ENCODE peak calls at places on chromosomes 12 and 14, in eight cellular contexts. One of them, this sample, is unnamed.

GRCh38 chr12:53561590-53561953 is 54.3 kb upstream of the NPFF start:
- DNase-seq in A673: peak
- DNase-seq in breast epithelium: no peak
- DNase-seq in mesendoderm: no peak
- DNase-seq in mucosa of descending colon: no peak
- DNase-seq in testis: no peak
- DNase-seq in heart left ventricle: no peak
- DNase-seq in neural progenitor cell: no peak
- DNase-seq in this sample: no peak

GRCh38 chr12:128382946-128383739 is 116.2 kb downstream of the TMEM132C start:
- DNase-seq in A673: no peak
- DNase-seq in breast epithelium: no peak
- DNase-seq in mesendoderm: peak
- DNase-seq in mucosa of descending colon: no peak
- DNase-seq in testis: no peak
- DNase-seq in heart left ventricle: no peak
- DNase-seq in neural progenitor cell: peak
- DNase-seq in this sample: no peak

GRCh38 chr12:51218607-51219161 is 822 bp upstream of the POU6F1 start:
- DNase-seq in A673: no peak
- DNase-seq in breast epithelium: no peak
- DNase-seq in mesendoderm: peak
- DNase-seq in mucosa of descending colon: peak
- DNase-seq in testis: no peak
- DNase-seq in heart left ventricle: no peak
- DNase-seq in neural progenitor cell: peak
- DNase-seq in this sample: peak

GRCh38 chr12:93624595-93625294 is 52.3 kb downstream of the SOCS2 start:
- DNase-seq in A673: peak
- DNase-seq in breast epithelium: no peak
- DNase-seq in mesendoderm: peak
- DNase-seq in mucosa of descending colon: no peak
- DNase-seq in testis: no peak
- DNase-seq in heart left ventricle: no peak
- DNase-seq in neural progenitor cell: no peak
- DNase-seq in this sample: no peak

GRCh38 chr12:59820594-59821011 is 224.8 kb downstream of the SLC16A7 start:
- DNase-seq in A673: no peak
- DNase-seq in breast epithelium: no peak
- DNase-seq in mesendoderm: no peak
- DNase-seq in mucosa of descending colon: no peak
- DNase-seq in testis: no peak
- DNase-seq in heart left ventricle: no peak
- DNase-seq in neural progenitor cell: no peak
- DNase-seq in this sample: no peak

GRCh38 chr12:107167756-107168155 is 74.4 kb upstream of the CRY1 start:
- DNase-seq in A673: no peak
- DNase-seq in breast epithelium: no peak
- DNase-seq in mesendoderm: no peak
- DNase-seq in mucosa of descending colon: no peak
- DNase-seq in testis: no peak
- DNase-seq in heart left ventricle: no peak
- DNase-seq in neural progenitor cell: no peak
- DNase-seq in this sample: no peak

GRCh38 chr14:89186850-89187376 is 230.1 kb downstream of the FOXN3 start:
- DNase-seq in A673: no peak
- DNase-seq in breast epithelium: no peak
- DNase-seq in mesendoderm: peak
- DNase-seq in mucosa of descending colon: no peak
- DNase-seq in testis: peak
- DNase-seq in heart left ventricle: no peak
- DNase-seq in neural progenitor cell: no peak
- DNase-seq in this sample: peak

GRCh38 chr14:103332143-103332919 is 1.7 kb upstream of the EIF5 start:
- DNase-seq in A673: no peak
- DNase-seq in breast epithelium: no peak
- DNase-seq in mesendoderm: no peak
- DNase-seq in mucosa of descending colon: peak
- DNase-seq in testis: peak
- DNase-seq in heart left ventricle: no peak
- DNase-seq in neural progenitor cell: peak
- DNase-seq in this sample: no peak

GRCh38 chr12:50825372-50825838 is 17.3 kb upstream of the TMPRSS12 start:
- DNase-seq in A673: peak
- DNase-seq in breast epithelium: no peak
- DNase-seq in mesendoderm: peak
- DNase-seq in mucosa of descending colon: no peak
- DNase-seq in testis: no peak
- DNase-seq in heart left ventricle: no peak
- DNase-seq in neural progenitor cell: peak
- DNase-seq in this sample: no peak

GRCh38 chr12:109358154-109358869 is 10.6 kb downstream of the MYO1H start:
- DNase-seq in A673: no peak
- DNase-seq in breast epithelium: no peak
- DNase-seq in mesendoderm: no peak
- DNase-seq in mucosa of descending colon: no peak
- DNase-seq in testis: no peak
- DNase-seq in heart left ventricle: no peak
- DNase-seq in neural progenitor cell: no peak
- DNase-seq in this sample: no peak

GRCh38 chr12:121791671-121792496 is 1.6 kb downstream of the RHOF start:
- DNase-seq in A673: no peak
- DNase-seq in breast epithelium: no peak
- DNase-seq in mesendoderm: no peak
- DNase-seq in mucosa of descending colon: peak
- DNase-seq in testis: no peak
- DNase-seq in heart left ventricle: no peak
- DNase-seq in neural progenitor cell: no peak
- DNase-seq in this sample: no peak

GRCh38 chr12:13839937-13840336 is 141.5 kb downstream of the GRIN2B start:
- DNase-seq in A673: no peak
- DNase-seq in breast epithelium: no peak
- DNase-seq in mesendoderm: no peak
- DNase-seq in mucosa of descending colon: no peak
- DNase-seq in testis: no peak
- DNase-seq in heart left ventricle: no peak
- DNase-seq in neural progenitor cell: no peak
- DNase-seq in this sample: no peak

GRCh38 chr12:118374126-118374725 is 1.5 kb upstream of the TAOK3 start:
- DNase-seq in A673: no peak
- DNase-seq in breast epithelium: no peak
- DNase-seq in mesendoderm: no peak
- DNase-seq in mucosa of descending colon: no peak
- DNase-seq in testis: no peak
- DNase-seq in heart left ventricle: no peak
- DNase-seq in neural progenitor cell: no peak
- DNase-seq in this sample: no peak
- H3K4me3 ChIP-seq in A673: no peak
- H3K4me3 ChIP-seq in breast epithelium: no peak
- H3K4me3 ChIP-seq in mesendoderm: no peak
- H3K4me3 ChIP-seq in mucosa of descending colon: no peak
- H3K4me3 ChIP-seq in testis: no peak
- H3K4me3 ChIP-seq in heart left ventricle: peak
- H3K4me3 ChIP-seq in neural progenitor cell: no peak
- H3K4me3 ChIP-seq in this sample: no peak

GRCh38 chr14:73492661-73493060 is 1.9 kb downstream of the RIOX1 start:
- DNase-seq in A673: no peak
- DNase-seq in breast epithelium: no peak
- DNase-seq in mesendoderm: no peak
- DNase-seq in mucosa of descending colon: no peak
- DNase-seq in testis: peak
- DNase-seq in heart left ventricle: no peak
- DNase-seq in neural progenitor cell: no peak
- DNase-seq in this sample: no peak
- H3K4me3 ChIP-seq in A673: peak
- H3K4me3 ChIP-seq in breast epithelium: no peak
- H3K4me3 ChIP-seq in mesendoderm: no peak
- H3K4me3 ChIP-seq in mucosa of descending colon: no peak
- H3K4me3 ChIP-seq in testis: peak
- H3K4me3 ChIP-seq in heart left ventricle: no peak
- H3K4me3 ChIP-seq in neural progenitor cell: peak
- H3K4me3 ChIP-seq in this sample: peak

GRCh38 chr14:50103558-50103957 is 12.8 kb downstream of the VCPKMT start:
- DNase-seq in A673: no peak
- DNase-seq in breast epithelium: no peak
- DNase-seq in mesendoderm: no peak
- DNase-seq in mucosa of descending colon: no peak
- DNase-seq in testis: no peak
- DNase-seq in heart left ventricle: no peak
- DNase-seq in neural progenitor cell: no peak
- DNase-seq in this sample: no peak
- H3K4me3 ChIP-seq in A673: no peak
- H3K4me3 ChIP-seq in breast epithelium: no peak
- H3K4me3 ChIP-seq in mesendoderm: no peak
- H3K4me3 ChIP-seq in mucosa of descending colon: no peak
- H3K4me3 ChIP-seq in testis: no peak
- H3K4me3 ChIP-seq in heart left ventricle: no peak
- H3K4me3 ChIP-seq in neural progenitor cell: no peak
- H3K4me3 ChIP-seq in this sample: no peak

DNA sequence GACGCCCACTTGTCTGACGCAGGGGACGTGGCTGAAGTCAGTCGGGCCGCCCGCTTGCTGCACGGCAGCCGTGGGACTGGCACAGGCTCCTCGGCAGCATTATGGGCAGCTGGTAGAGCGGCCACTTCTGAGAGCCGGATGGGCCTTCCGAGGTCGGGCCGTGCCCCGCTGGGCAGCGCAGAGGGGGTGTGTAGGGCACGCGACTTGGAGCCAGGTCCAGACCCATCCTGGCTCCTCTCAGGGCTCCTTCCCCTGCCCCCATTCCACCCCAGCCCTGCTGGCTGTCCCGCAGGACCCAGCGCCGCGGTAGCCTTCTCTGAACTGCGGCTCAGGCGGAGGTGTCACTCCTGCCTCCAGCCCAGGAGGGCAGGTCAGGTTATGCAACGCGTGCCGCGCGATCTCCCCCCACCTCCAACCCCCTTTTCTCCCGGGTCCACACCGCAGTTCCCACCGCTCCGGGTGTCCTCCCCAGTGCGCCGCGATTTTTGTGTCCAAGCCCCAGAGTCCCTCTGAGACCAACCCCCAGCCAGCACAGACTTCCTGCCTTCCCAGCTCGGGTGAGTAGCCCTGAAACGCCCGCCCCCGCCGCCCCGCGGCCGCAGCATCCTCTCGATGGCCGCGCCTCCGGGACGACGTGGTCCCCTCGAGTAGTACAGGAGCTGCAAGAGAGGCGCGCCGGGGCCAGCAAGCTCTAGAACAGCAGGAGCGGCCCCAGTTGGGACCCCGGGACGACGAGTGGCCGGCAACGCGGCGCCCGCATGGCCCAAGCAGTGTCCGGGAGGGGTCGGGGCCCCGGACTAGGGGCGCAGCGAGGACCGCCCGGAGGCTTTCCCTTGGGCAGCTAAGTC is 41.1 kb upstream of the CAPRIN2 start:
- DNase-seq in A673: peak
- DNase-seq in breast epithelium: no peak
- DNase-seq in mesendoderm: peak
- DNase-seq in mucosa of descending colon: peak
- DNase-seq in testis: peak
- DNase-seq in heart left ventricle: peak
- DNase-seq in neural progenitor cell: peak
- DNase-seq in this sample: peak
- H3K4me3 ChIP-seq in A673: peak
- H3K4me3 ChIP-seq in breast epithelium: peak
- H3K4me3 ChIP-seq in mesendoderm: peak
- H3K4me3 ChIP-seq in mucosa of descending colon: no peak
- H3K4me3 ChIP-seq in testis: peak
- H3K4me3 ChIP-seq in heart left ventricle: peak
- H3K4me3 ChIP-seq in neural progenitor cell: peak
- H3K4me3 ChIP-seq in this sample: peak

GRCh38 chr12:32400866-32401265 is 1.5 kb downstream of the FGD4 start:
- DNase-seq in A673: no peak
- DNase-seq in breast epithelium: no peak
- DNase-seq in mesendoderm: no peak
- DNase-seq in mucosa of descending colon: no peak
- DNase-seq in testis: no peak
- DNase-seq in heart left ventricle: no peak
- DNase-seq in neural progenitor cell: no peak
- DNase-seq in this sample: no peak
- H3K4me3 ChIP-seq in A673: no peak
- H3K4me3 ChIP-seq in breast epithelium: peak
- H3K4me3 ChIP-seq in mesendoderm: no peak
- H3K4me3 ChIP-seq in mucosa of descending colon: peak
- H3K4me3 ChIP-seq in testis: peak
- H3K4me3 ChIP-seq in heart left ventricle: peak
- H3K4me3 ChIP-seq in neural progenitor cell: peak
- H3K4me3 ChIP-seq in this sample: peak

GRCh38 chr12:6334940-6335450 is 6.9 kb downstream of the TNFRSF1A start:
- DNase-seq in A673: no peak
- DNase-seq in breast epithelium: no peak
- DNase-seq in mesendoderm: no peak
- DNase-seq in mucosa of descending colon: peak
- DNase-seq in testis: peak
- DNase-seq in heart left ventricle: no peak
- DNase-seq in neural progenitor cell: no peak
- DNase-seq in this sample: no peak
- H3K4me3 ChIP-seq in A673: no peak
- H3K4me3 ChIP-seq in breast epithelium: peak
- H3K4me3 ChIP-seq in mesendoderm: no peak
- H3K4me3 ChIP-seq in mucosa of descending colon: no peak
- H3K4me3 ChIP-seq in testis: no peak
- H3K4me3 ChIP-seq in heart left ventricle: peak
- H3K4me3 ChIP-seq in neural progenitor cell: no peak
- H3K4me3 ChIP-seq in this sample: peak

DNA sequence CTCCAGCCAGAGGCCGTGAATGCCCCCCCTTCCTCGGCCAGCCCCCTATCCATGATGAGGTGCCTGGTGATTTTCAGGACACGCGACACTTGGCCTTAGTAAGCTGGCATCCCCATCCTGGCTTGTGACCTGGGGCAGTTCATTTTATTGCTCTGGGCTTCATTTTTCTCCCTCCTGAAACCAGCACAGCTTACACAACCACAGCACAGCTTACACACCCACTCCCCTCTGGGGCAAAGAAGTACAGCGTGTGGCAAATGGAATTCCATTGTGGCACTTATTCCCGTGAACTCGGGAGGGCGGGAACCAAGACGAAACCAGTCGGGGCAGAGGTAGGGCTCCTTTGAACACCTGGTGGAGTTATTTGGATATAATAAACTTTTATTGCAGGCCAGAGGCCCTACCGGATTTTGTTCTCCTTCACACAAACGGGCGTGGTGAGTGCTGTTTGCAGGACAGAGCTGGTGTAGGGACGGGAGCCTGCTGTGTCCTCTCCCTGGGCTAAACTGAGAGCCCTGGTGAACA is 29.1 kb downstream of the CD9 start:
- DNase-seq in A673: no peak
- DNase-seq in breast epithelium: no peak
- DNase-seq in mesendoderm: no peak
- DNase-seq in mucosa of descending colon: peak
- DNase-seq in testis: no peak
- DNase-seq in heart left ventricle: no peak
- DNase-seq in neural progenitor cell: no peak
- DNase-seq in this sample: no peak
- H3K4me3 ChIP-seq in A673: no peak
- H3K4me3 ChIP-seq in breast epithelium: no peak
- H3K4me3 ChIP-seq in mesendoderm: no peak
- H3K4me3 ChIP-seq in mucosa of descending colon: no peak
- H3K4me3 ChIP-seq in testis: no peak
- H3K4me3 ChIP-seq in heart left ventricle: no peak
- H3K4me3 ChIP-seq in neural progenitor cell: no peak
- H3K4me3 ChIP-seq in this sample: no peak

DNA sequence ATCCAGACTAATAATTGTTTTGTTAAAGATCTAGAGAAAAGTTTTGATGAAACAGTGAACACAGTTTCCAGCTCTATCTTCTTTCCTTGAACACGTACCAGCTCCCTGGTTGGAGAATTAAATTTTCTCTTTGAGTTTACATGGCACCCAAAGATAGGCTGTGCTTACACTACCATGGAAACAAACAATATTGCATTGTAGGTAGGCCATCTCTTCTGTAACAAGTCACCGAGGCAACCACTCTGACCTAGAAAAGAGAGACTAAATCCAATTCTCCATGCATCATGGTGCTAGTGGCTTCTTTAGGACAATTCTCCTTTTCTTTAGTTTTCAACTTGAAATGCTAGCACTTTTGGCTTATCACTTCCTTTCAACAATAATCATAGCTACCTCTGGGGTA is 9.9 kb downstream of the BMAL2 start:
- DNase-seq in A673: no peak
- DNase-seq in breast epithelium: no peak
- DNase-seq in mesendoderm: no peak
- DNase-seq in mucosa of descending colon: no peak
- DNase-seq in testis: no peak
- DNase-seq in heart left ventricle: no peak
- DNase-seq in neural progenitor cell: no peak
- DNase-seq in this sample: no peak
- H3K4me3 ChIP-seq in A673: no peak
- H3K4me3 ChIP-seq in breast epithelium: no peak
- H3K4me3 ChIP-seq in mesendoderm: no peak
- H3K4me3 ChIP-seq in mucosa of descending colon: no peak
- H3K4me3 ChIP-seq in testis: no peak
- H3K4me3 ChIP-seq in heart left ventricle: no peak
- H3K4me3 ChIP-seq in neural progenitor cell: no peak
- H3K4me3 ChIP-seq in this sample: no peak

This sample was measured in pancreas.